ENCODE peak calls at places on chromosomes 3 and 15, in five cellular contexts. One of them, this sample, is unnamed.
A peak's percentile ranks its signal among the peaks of the same experiment; 100 is the strongest.

GRCh38 chr3:13229291-13229949 is 156.2 kb upstream of the IQSEC1 start:
- DNase-seq in T-helper 2 cell: no peak
- DNase-seq in activated gamma-delta T cell treated with anti-CD3 and anti-CD28 coated beads, Interleukin-2, amount 50 U/mL, for 16 hours: no peak
- DNase-seq in lung: no peak
- DNase-seq in hepatocyte: no peak
- DNase-seq in this sample: no peak

GRCh38 chr3:5188419-5189405 is 1.2 kb downstream of the EDEM1 start:
- DNase-seq in activated gamma-delta T cell treated with anti-CD3 and anti-CD28 coated beads, Interleukin-2, amount 50 U/mL, for 16 hours: peak; percentile 25
- DNase-seq in T-helper 2 cell: peak; percentile 29
- DNase-seq in hepatocyte: peak; percentile 61
- DNase-seq in lung: peak; percentile 82
- DNase-seq in this sample: peak; percentile 43

GRCh38 chr3:10015476-10015904 is 10.7 kb upstream of the FANCD2 start:
- DNase-seq in lung: peak; percentile 87
- DNase-seq in activated gamma-delta T cell treated with anti-CD3 and anti-CD28 coated beads, Interleukin-2, amount 50 U/mL, for 16 hours: no peak
- DNase-seq in hepatocyte: peak; percentile 78
- DNase-seq in T-helper 2 cell: no peak
- DNase-seq in this sample: peak; percentile 26

GRCh38 chr3:195822131-195822696 is 10.5 kb upstream of the MUC4 start:
- DNase-seq in hepatocyte: no peak
- DNase-seq in activated gamma-delta T cell treated with anti-CD3 and anti-CD28 coated beads, Interleukin-2, amount 50 U/mL, for 16 hours: no peak
- DNase-seq in T-helper 2 cell: no peak
- DNase-seq in lung: no peak
- DNase-seq in this sample: no peak

GRCh38 chr3:9141903-9142302 is 107.5 kb downstream of the SRGAP3 start:
- DNase-seq in activated gamma-delta T cell treated with anti-CD3 and anti-CD28 coated beads, Interleukin-2, amount 50 U/mL, for 16 hours: no peak
- DNase-seq in lung: no peak
- DNase-seq in T-helper 2 cell: no peak
- DNase-seq in hepatocyte: no peak
- DNase-seq in this sample: no peak

GRCh38 chr3:139521811-139522210 is 17.7 kb downstream of the RBP1 start:
- DNase-seq in T-helper 2 cell: no peak
- DNase-seq in activated gamma-delta T cell treated with anti-CD3 and anti-CD28 coated beads, Interleukin-2, amount 50 U/mL, for 16 hours: no peak
- DNase-seq in hepatocyte: no peak
- DNase-seq in lung: no peak
- DNase-seq in this sample: no peak

GRCh38 chr15:70526974-70527325 is 236.4 kb downstream of the UACA start:
- DNase-seq in hepatocyte: no peak
- DNase-seq in activated gamma-delta T cell treated with anti-CD3 and anti-CD28 coated beads, Interleukin-2, amount 50 U/mL, for 16 hours: no peak
- DNase-seq in T-helper 2 cell: no peak
- DNase-seq in lung: no peak
- DNase-seq in this sample: no peak

GRCh38 chr15:76191539-76192244 is 119.6 kb downstream of the ETFA start:
- DNase-seq in lung: no peak
- DNase-seq in activated gamma-delta T cell treated with anti-CD3 and anti-CD28 coated beads, Interleukin-2, amount 50 U/mL, for 16 hours: no peak
- DNase-seq in hepatocyte: no peak
- DNase-seq in T-helper 2 cell: no peak
- DNase-seq in this sample: no peak

GRCh38 chr3:170978335-170978745 is 48.2 kb downstream of the SLC2A2 start:
- DNase-seq in hepatocyte: no peak
- DNase-seq in T-helper 2 cell: no peak
- DNase-seq in activated gamma-delta T cell treated with anti-CD3 and anti-CD28 coated beads, Interleukin-2, amount 50 U/mL, for 16 hours: no peak
- DNase-seq in lung: no peak
- DNase-seq in this sample: no peak

GRCh38 chr15:40870716-40871115 is 3.3 kb downstream of the RHOV start:
- DNase-seq in hepatocyte: no peak
- DNase-seq in activated gamma-delta T cell treated with anti-CD3 and anti-CD28 coated beads, Interleukin-2, amount 50 U/mL, for 16 hours: no peak
- DNase-seq in T-helper 2 cell: no peak
- DNase-seq in lung: no peak
- DNase-seq in this sample: no peak